ENCODE peak calls at places on chromosomes 6 and 20, in six cellular contexts. E, M, L, B, Z and X are unnamed samples.

GRCh38 chr20:33076662-33077398 is 2.6 kb upstream of the BPIFB4 start:
- DNase-seq in E (no peak), M (no peak), Z (no peak), B (no peak), L (no peak), X (peak)

GRCh38 chr20:62874745-62875344 is 13.2 kb upstream of the TCFL5 start:
- DNase-seq in E (no peak), L (no peak), M (no peak), B (peak), Z (no peak), X (no peak)

GRCh38 chr6:83633149-83633548 is 75.8 kb downstream of the SNAP91 start:
- DNase-seq in L (peak), M (no peak), E (no peak), B (no peak), Z (peak), X (peak)

GRCh38 chr6:1013656-1014430 is 298.1 kb upstream of the FOXQ1 start:
- DNase-seq in L (no peak), E (no peak), B (peak), Z (no peak), M (no peak), X (no peak)

GRCh38 chr20:40584128-40584819 is 104.8 kb downstream of the MAFB start:
- DNase-seq in Z (no peak), M (no peak), E (no peak), L (no peak), B (no peak), X (peak)

GRCh38 chr20:53399592-53400335 is 193.9 kb downstream of the ZNF217 start:
- DNase-seq in Z (no peak), E (no peak), B (no peak), L (no peak), M (no peak), X (no peak)

GRCh38 chr6:88982720-88983119 is 19.3 kb upstream of the RNGTT start:
- DNase-seq in E (peak), B (peak), Z (no peak), L (no peak), M (peak), X (peak)

GRCh38 chr6:7176208-7176607 is 68.4 kb downstream of the RREB1 start:
- DNase-seq in Z (peak), L (no peak), E (no peak), M (no peak), B (no peak), X (peak)

GRCh38 chr20:46399401-46399800 is 7.0 kb downstream of the ELMO2 start:
- DNase-seq in E (no peak), L (no peak), M (no peak), Z (no peak), B (no peak), X (no peak)

GRCh38 chr20:8326899-8327298 is 194.8 kb downstream of the PLCB1 start:
- DNase-seq in M (no peak), E (no peak), Z (no peak), L (no peak), B (no peak), X (no peak)

GRCh38 chr6:82067021-82067420 is 180.5 kb downstream of the IBTK start:
- DNase-seq in M (peak), L (no peak), E (no peak), Z (no peak), B (no peak), X (no peak)

GRCh38 chr20:45484676-45485075 is 15.1 kb downstream of the WFDC2 start:
- DNase-seq in B (no peak), L (no peak), M (no peak), Z (no peak), E (no peak), X (peak)

GRCh38 chr6:54183616-54184015 is 72.4 kb downstream of the MLIP start:
- DNase-seq in B (no peak), L (no peak), Z (no peak), E (no peak), M (no peak), X (no peak)

GRCh38 chr20:43996240-43996930 is 81.7 kb downstream of the TOX2 start:
- DNase-seq in M (no peak), L (no peak), Z (no peak), E (no peak), B (no peak), X (no peak)

GRCh38 chr6:133341607-133342158 is 100.5 kb downstream of the EYA4 start:
- DNase-seq in M (peak), E (no peak), Z (no peak), B (peak), L (no peak), X (no peak)

GRCh38 chr6:127382413-127382812 is 39.0 kb upstream of the ECHDC1 start:
- DNase-seq in Z (no peak), L (no peak), M (no peak), B (no peak), E (no peak), X (no peak)

GRCh38 chr6:30711758-30712380 is 5.2 kb downstream of the MDC1 start:
- DNase-seq in M (no peak), E (no peak), B (no peak), L (no peak), Z (no peak), X (no peak)

GRCh38 chr6:11343963-11344714 is 111.7 kb upstream of the NEDD9 start:
- DNase-seq in M (no peak), Z (no peak), E (no peak), B (no peak), L (no peak), X (peak)

GRCh38 chr6:12238191-12238590 is 52.0 kb upstream of the EDN1 start:
- DNase-seq in M (no peak), E (no peak), B (no peak), Z (no peak), L (no peak), X (no peak)

GRCh38 chr20:53839423-53840176 is 230.8 kb downstream of the BCAS1 start:
- DNase-seq in E (no peak), M (no peak), L (no peak), B (no peak), Z (no peak), X (no peak)

GRCh38 chr6:108574457-108575149 is 13.9 kb downstream of the FOXO3 start:
- DNase-seq in Z (no peak), E (no peak), L (no peak), M (no peak), B (no peak), X (no peak)

GRCh38 chr6:143677891-143678737 is at the start of gene PHACTR2:
- DNase-seq in E (peak), M (peak), Z (peak), B (peak), L (peak), X (peak)

GRCh38 chr20:33948480-33948879 is 45.2 kb upstream of the RALY start:
- DNase-seq in M (no peak), B (no peak), L (no peak), E (no peak), Z (no peak), X (no peak)

GRCh38 chr20:4038047-4038459 is 22.7 kb upstream of the RNF24 start:
- DNase-seq in Z (peak), B (peak), E (no peak), M (peak), L (peak), X (peak)

GRCh38 chr6:45933855-45934254 is 81.8 kb downstream of the CLIC5 start:
- DNase-seq in L (no peak), Z (no peak), B (no peak), M (no peak), E (no peak), X (no peak)

GRCh38 chr6:122838060-122838780 is 49.2 kb downstream of the SMPDL3A start:
- DNase-seq in B (peak), M (peak), L (no peak), E (no peak), Z (no peak), X (no peak)

GRCh38 chr6:72290620-72291019 is 331.2 kb upstream of the KCNQ5 start:
- DNase-seq in E (no peak), M (no peak), B (no peak), L (no peak), Z (no peak), X (no peak)

GRCh38 chr6:130027948-130028347 is 9.6 kb downstream of the L3MBTL3 start:
- DNase-seq in Z (no peak), L (no peak), B (no peak), E (no peak), M (no peak), X (no peak)

GRCh38 chr20:53360815-53361214 is 232.8 kb downstream of the ZNF217 start:
- DNase-seq in L (no peak), E (peak), Z (no peak), B (no peak), M (no peak), X (no peak)

GRCh38 chr20:61938839-61939690 is 126.6 kb downstream of the TAF4 start:
- DNase-seq in B (no peak), E (no peak), M (no peak), Z (no peak), L (peak), X (no peak)

GRCh38 chr6:18154507-18155272 is at the start of gene TPMT:
- DNase-seq in M (no peak), E (no peak), L (peak), Z (no peak), B (no peak), X (no peak)

GRCh38 chr20:10653593-10654288 is 20.1 kb downstream of the JAG1 start:
- DNase-seq in L (no peak), Z (no peak), B (peak), E (no peak), M (peak), X (no peak)

GRCh38 chr6:16742116-16742515 is 19.1 kb downstream of the ATXN1 start:
- DNase-seq in Z (no peak), L (no peak), B (no peak), E (no peak), M (no peak), X (no peak)

GRCh38 chr6:25314776-25315175 is 35.6 kb downstream of the CARMIL1 start:
- DNase-seq in B (no peak), L (no peak), Z (no peak), E (no peak), M (no peak), X (no peak)

GRCh38 chr6:91288741-91289140 is 701.9 kb upstream of the MAP3K7 start:
- DNase-seq in Z (no peak), M (no peak), B (no peak), L (no peak), E (no peak), X (no peak)

GRCh38 chr20:51104960-51105460 is 82.1 kb upstream of the KCNG1 start:
- DNase-seq in L (no peak), Z (no peak), B (peak), E (no peak), M (no peak), X (no peak)

GRCh38 chr20:50309280-50309763 is 118.7 kb downstream of the CEBPB start:
- DNase-seq in L (no peak), Z (no peak), B (peak), E (no peak), M (peak), X (no peak)

GRCh38 chr6:26019261-26019845 is 56.8 kb downstream of the TRIM38 start:
- DNase-seq in M (no peak), L (no peak), Z (no peak), E (no peak), B (no peak), X (no peak)

GRCh38 chr20:52622086-52622485 is 350.1 kb upstream of the TSHZ2 start:
- DNase-seq in L (no peak), M (no peak), B (peak), E (no peak), Z (no peak), X (peak)

GRCh38 chr6:12420626-12421025 is 130.5 kb downstream of the EDN1 start:
- DNase-seq in B (no peak), L (no peak), Z (no peak), M (peak), E (peak), X (no peak)

GRCh38 chr6:41548098-41548840 is 2.1 kb downstream of the FOXP4 start:
- DNase-seq in M (no peak), L (no peak), B (no peak), Z (no peak), E (no peak), X (no peak)
- H3K9ac ChIP-seq in M (peak), L (no peak), B (peak), Z (no peak), E (peak), X (peak)

GRCh38 chr6:39209360-39209811 is 19.9 kb downstream of the KCNK5 start:
- DNase-seq in L (no peak), Z (peak), M (no peak), B (no peak), E (no peak), X (peak)
- H3K18ac ChIP-seq in L (no peak), Z (no peak), M (no peak), B (no peak), E (peak), X (peak)

GRCh38 chr20:17875981-17876385 is 92.6 kb downstream of the SNX5 start:
- DNase-seq in B (no peak), L (no peak), Z (peak), M (no peak), E (no peak), X (peak)

GRCh38 chr20:17875106-17875980 is 93.3 kb downstream of the SNX5 start:
- DNase-seq in Z (no peak), M (peak), E (no peak), L (no peak), B (no peak), X (no peak)

GRCh38 chr20:17873410-17874270 is 95.0 kb downstream of the SNX5 start:
- DNase-seq in B (peak), E (no peak), L (no peak), M (peak), Z (peak), X (no peak)

GRCh38 chr20:17872920-17873319 is 95.7 kb downstream of the SNX5 start:
- DNase-seq in L (no peak), E (no peak), M (no peak), B (no peak), Z (no peak), X (no peak)

GRCh38 chr20:17874271-17875105 is 94.1 kb downstream of the SNX5 start:
- DNase-seq in E (no peak), Z (no peak), B (no peak), L (no peak), M (no peak), X (no peak)
- H3K9ac ChIP-seq in E (no peak), Z (no peak), B (peak), L (no peak), M (peak), X (no peak)

GRCh38 chr20:47618479-47618878 is 116.8 kb downstream of the NCOA3 start:
- DNase-seq in M (no peak), E (no peak), Z (no peak), L (no peak), B (no peak), X (no peak)

GRCh38 chr20:47610945-47611250 is 109.2 kb downstream of the NCOA3 start:
- DNase-seq in M (no peak), E (no peak), B (no peak), Z (no peak), L (no peak), X (no peak)

GRCh38 chr20:47612670-47613069 is 111.0 kb downstream of the NCOA3 start:
- DNase-seq in E (no peak), Z (no peak), L (no peak), B (no peak), M (no peak), X (no peak)

GRCh38 chr20:47611785-47612184 is 110.1 kb downstream of the NCOA3 start:
- DNase-seq in B (no peak), M (no peak), Z (no peak), E (no peak), L (no peak), X (no peak)

DNA sequence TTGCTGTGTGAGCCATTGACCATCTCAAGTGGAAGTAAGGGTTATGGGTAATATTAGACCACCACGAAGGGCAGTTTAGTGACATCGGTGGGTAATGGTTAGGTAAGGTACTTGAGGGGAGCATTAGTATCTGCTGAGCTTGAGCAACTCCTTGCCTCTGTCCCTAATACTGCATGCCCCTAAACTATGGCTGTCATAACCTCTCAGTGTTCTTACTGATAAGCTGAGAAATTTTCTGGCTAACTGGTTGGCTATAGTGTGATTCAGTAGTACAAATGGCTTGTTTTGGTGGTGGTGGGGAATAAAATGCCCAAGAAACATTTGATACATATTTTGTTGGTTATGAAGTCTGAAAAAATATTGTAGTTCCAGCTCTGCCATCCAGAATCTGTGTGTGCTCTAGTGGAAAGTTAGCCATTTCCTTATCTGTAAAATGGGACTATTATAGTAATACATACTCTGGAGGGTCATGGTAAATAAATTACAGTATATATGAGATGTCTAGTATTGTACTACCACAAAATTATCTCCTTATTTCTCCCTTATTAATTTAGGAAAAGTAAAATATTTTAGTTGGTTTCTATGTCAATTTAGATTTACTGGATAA is 113.1 kb downstream of the NCOA3 start:
- DNase-seq in Z (no peak), M (no peak), E (no peak), B (no peak), L (no peak), X (no peak)
- H3K18ac ChIP-seq in Z (no peak), M (no peak), E (no peak), B (no peak), L (no peak), X (no peak)

GRCh38 chr6:33305052-33305451 is 6.3 kb upstream of the RGL2 start:
- DNase-seq in M (no peak), B (no peak), L (no peak), Z (no peak), E (no peak), X (no peak)
- H3K9ac ChIP-seq in M (no peak), B (no peak), L (no peak), Z (no peak), E (no peak), X (no peak)

GRCh38 chr6:34059914-34060313 is 86.0 kb downstream of the GRM4 start:
- DNase-seq in B (no peak), M (no peak), Z (no peak), L (no peak), E (no peak), X (no peak)

GRCh38 chr6:34057191-34057590 is 88.7 kb downstream of the GRM4 start:
- DNase-seq in L (no peak), B (no peak), E (no peak), M (no peak), Z (no peak), X (no peak)

GRCh38 chr6:34061348-34061747 is 84.5 kb downstream of the GRM4 start:
- DNase-seq in M (no peak), B (no peak), L (no peak), E (no peak), Z (no peak), X (no peak)

GRCh38 chr6:34057790-34058189 is 88.1 kb downstream of the GRM4 start:
- DNase-seq in B (no peak), E (no peak), L (no peak), M (no peak), Z (no peak), X (no peak)

GRCh38 chr6:34059136-34059731 is 86.7 kb downstream of the GRM4 start:
- DNase-seq in L (no peak), M (no peak), B (no peak), Z (no peak), E (no peak), X (no peak)
- H3K18ac ChIP-seq in L (no peak), M (no peak), B (no peak), Z (no peak), E (peak), X (no peak)

DNA sequence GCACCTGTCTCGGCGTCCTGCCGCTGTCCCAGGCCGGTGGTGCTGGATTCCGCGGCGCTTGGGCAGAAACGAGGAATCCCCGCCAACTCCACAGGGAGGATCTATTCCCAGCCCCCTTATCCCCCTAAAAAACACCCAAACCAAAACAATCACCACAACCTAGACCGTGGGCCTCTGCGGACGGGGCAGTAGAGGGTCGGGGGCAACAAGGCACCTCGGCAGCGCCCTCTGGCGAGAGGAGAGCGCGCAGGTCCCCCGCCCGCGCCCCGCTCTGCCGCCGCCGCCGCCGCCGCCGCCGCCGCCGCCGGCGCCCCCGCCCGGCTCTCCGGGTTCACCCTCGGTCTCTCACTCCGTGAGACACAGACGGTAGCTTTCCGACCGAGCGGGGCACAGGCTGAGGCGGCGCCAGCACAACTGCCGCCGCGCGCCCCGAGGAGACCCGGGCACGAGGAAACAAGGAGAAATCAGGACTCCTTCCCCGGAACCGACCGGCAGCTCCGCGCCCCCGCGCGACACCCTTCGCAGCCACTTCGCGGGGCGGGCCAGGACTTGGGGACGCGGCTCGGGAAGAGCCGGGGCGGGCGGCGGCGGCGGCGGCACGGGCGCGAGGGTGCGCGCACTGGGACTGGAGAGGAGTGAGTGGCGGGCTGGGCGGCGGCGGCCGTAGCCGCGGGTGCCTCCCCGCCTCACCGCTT is at the start of gene SLC35F1:
- DNase-seq in L (peak), M (peak), E (peak), B (peak), Z (peak), X (peak)
- H3K9ac ChIP-seq in L (peak), M (no peak), E (peak), B (no peak), Z (peak), X (peak)

DNA sequence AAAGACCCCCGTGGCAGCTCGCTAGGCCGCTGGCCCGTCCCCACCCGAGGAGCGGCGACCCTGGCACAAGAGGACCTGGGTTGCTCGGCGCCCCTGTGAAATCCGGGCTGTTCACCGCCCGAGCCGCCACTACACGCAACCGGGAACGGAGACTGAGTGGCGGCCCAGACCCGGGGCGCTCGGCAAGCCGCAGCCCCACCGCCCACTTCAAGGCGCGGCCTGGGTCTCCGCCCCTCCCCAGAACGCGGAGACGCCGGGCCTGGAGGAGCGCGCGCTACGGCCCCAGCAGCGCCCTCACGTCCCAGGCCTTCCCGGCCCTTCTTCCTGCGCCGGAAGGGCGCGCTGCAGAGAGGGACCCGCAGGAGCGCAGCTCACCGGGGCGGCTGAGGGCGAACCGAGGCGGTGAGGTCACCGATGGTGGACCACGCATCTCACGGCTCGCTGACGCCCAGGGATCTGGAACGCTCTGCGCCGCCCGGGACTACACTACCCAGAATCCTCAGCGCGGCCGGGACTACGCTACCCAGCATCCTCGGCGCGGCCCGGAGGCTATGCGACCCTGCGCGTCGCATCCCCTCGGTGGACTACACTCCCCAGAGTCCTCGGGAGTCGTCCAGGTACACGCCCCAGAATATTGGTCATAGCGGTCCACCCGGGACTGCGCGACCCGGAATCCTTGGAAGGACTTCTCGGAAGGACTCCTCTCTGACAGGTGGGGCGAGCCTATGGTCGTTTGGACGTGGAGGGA is at the start of gene ZNF337:
- DNase-seq in M (peak), E (peak), Z (peak), L (peak), B (peak), X (peak)
- H3K18ac ChIP-seq in M (peak), E (peak), Z (peak), L (peak), B (peak), X (peak)

GRCh38 chr6:155340464-155341129 is 26.3 kb upstream of the TFB1M start:
- DNase-seq in E (no peak), B (peak), M (peak), L (no peak), Z (peak), X (peak)
- H3K9ac ChIP-seq in E (no peak), B (peak), M (no peak), L (no peak), Z (no peak), X (no peak)